ENCODE peak calls at places on chromosomes 2 and 18, in five cellular contexts. One of them, this sample, is unnamed.

GRCh38 chr2:138476186-138476585 is 25.4 kb upstream of the SPOPL start:
- DNase-seq in IMR-90: no peak
- DNase-seq in A549: no peak
- DNase-seq in K562: no peak
- DNase-seq in GM12878: no peak
- DNase-seq in this sample: no peak

GRCh38 chr2:235146206-235146605 is 194.4 kb downstream of the SH3BP4 start:
- DNase-seq in K562: no peak
- DNase-seq in IMR-90: no peak
- DNase-seq in A549: no peak
- DNase-seq in GM12878: no peak
- DNase-seq in this sample: no peak

GRCh38 chr18:49691177-49691608 is 122.1 kb downstream of the ACAA2 start:
- DNase-seq in A549: no peak
- DNase-seq in K562: no peak
- DNase-seq in GM12878: no peak
- DNase-seq in IMR-90: peak; percentile 93
- DNase-seq in this sample: no peak

GRCh38 chr2:105398522-105399206 is at the start of gene FHL2:
- DNase-seq in K562: peak; percentile 81
- DNase-seq in IMR-90: peak; percentile 80
- DNase-seq in A549: peak; percentile 62
- DNase-seq in GM12878: no peak
- DNase-seq in this sample: peak; percentile 94

GRCh38 chr2:33023732-33024301 is 77.1 kb downstream of the LTBP1 start:
- DNase-seq in A549: no peak
- DNase-seq in K562: no peak
- DNase-seq in GM12878: no peak
- DNase-seq in IMR-90: peak; percentile 34
- DNase-seq in this sample: no peak

GRCh38 chr2:102508863-102509262 is 35.8 kb downstream of the SLC9A4 start:
- DNase-seq in A549: no peak
- DNase-seq in IMR-90: no peak
- DNase-seq in K562: no peak
- DNase-seq in GM12878: no peak
- DNase-seq in this sample: no peak

GRCh38 chr2:146931109-146931508 is 913.7 kb upstream of the ACVR2A start:
- DNase-seq in K562: no peak
- DNase-seq in IMR-90: no peak
- DNase-seq in A549: no peak
- DNase-seq in GM12878: no peak
- DNase-seq in this sample: no peak

GRCh38 chr2:239445771-239446524 is 45.1 kb upstream of the HDAC4 start:
- DNase-seq in K562: no peak
- DNase-seq in IMR-90: no peak
- DNase-seq in GM12878: no peak
- DNase-seq in A549: no peak
- DNase-seq in this sample: no peak

GRCh38 chr18:3498705-3499451 is 48.9 kb downstream of the TGIF1 start:
- DNase-seq in GM12878: no peak
- DNase-seq in K562: no peak
- DNase-seq in IMR-90: peak; percentile 39
- DNase-seq in A549: peak; percentile 18
- DNase-seq in this sample: peak; percentile 85

GRCh38 chr2:192444286-192444838 is 249.6 kb upstream of the TMEFF2 start:
- DNase-seq in GM12878: no peak
- DNase-seq in A549: no peak
- DNase-seq in K562: no peak
- DNase-seq in IMR-90: no peak
- DNase-seq in this sample: no peak

GRCh38 chr18:9914584-9915290 is 921 bp downstream of the VAPA start:
- DNase-seq in K562: no peak
- DNase-seq in GM12878: no peak
- DNase-seq in IMR-90: peak; percentile 84
- DNase-seq in A549: peak; percentile 42
- DNase-seq in this sample: no peak

GRCh38 chr18:12518832-12519534 is 111.3 kb downstream of the PRELID3A start:
- DNase-seq in IMR-90: peak; percentile 13
- DNase-seq in K562: no peak
- DNase-seq in A549: no peak
- DNase-seq in GM12878: no peak
- DNase-seq in this sample: no peak

GRCh38 chr2:172090947-172091625 is 5.8 kb downstream of the DLX1 start:
- DNase-seq in GM12878: no peak
- DNase-seq in IMR-90: no peak
- DNase-seq in K562: no peak
- DNase-seq in A549: no peak
- DNase-seq in this sample: peak; percentile 41

GRCh38 chr2:71693286-71694270 is 240.2 kb downstream of the DYSF start:
- DNase-seq in GM12878: no peak
- DNase-seq in IMR-90: no peak
- DNase-seq in A549: no peak
- DNase-seq in K562: no peak
- DNase-seq in this sample: peak; percentile 75

GRCh38 chr2:181104512-181105121 is 124.2 kb downstream of the UBE2E3 start:
- DNase-seq in K562: no peak
- DNase-seq in GM12878: no peak
- DNase-seq in A549: peak; percentile 9
- DNase-seq in IMR-90: peak; percentile 76
- DNase-seq in this sample: peak; percentile 20

DNA sequence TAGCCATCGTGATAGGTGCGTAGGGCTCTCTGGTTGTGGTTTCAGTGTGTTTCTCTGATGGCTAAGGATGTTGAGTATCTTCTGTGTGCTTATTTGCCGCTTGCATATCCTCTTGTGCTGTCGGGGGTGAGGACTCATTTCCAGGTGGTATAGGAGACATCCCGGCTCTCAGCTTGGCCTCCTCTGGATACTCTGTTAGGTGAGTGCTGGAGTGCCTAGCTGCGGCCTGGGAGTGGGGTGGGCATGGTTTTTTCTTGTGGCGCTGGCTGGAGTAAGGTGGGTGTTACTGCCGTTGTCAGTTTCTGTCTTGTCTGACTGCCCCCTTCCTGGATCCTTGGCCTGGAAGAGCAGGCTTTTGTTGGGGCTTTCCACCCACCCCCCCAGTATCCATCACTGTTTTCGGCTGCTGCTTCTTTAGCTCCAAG is 69.2 kb downstream of the DGKD start:
- DNase-seq in GM12878: no peak
- DNase-seq in IMR-90: no peak
- DNase-seq in A549: no peak
- DNase-seq in K562: no peak
- DNase-seq in this sample: no peak
- TF ChIP-seq USF2 in GM12878: no peak
- TF ChIP-seq USF2 in IMR-90: no peak
- TF ChIP-seq USF2 in A549: no peak
- TF ChIP-seq USF2 in K562: no peak
- TF ChIP-seq USF2 in this sample: no peak

GRCh38 chr2:205786976-205787375 is 104.7 kb downstream of the NRP2 start:
- DNase-seq in K562: no peak
- DNase-seq in GM12878: no peak
- DNase-seq in A549: no peak
- DNase-seq in IMR-90: no peak
- DNase-seq in this sample: no peak

GRCh38 chr2:205781244-205781643 is 98.9 kb downstream of the NRP2 start:
- DNase-seq in GM12878: no peak
- DNase-seq in A549: no peak
- DNase-seq in K562: no peak
- DNase-seq in IMR-90: no peak
- DNase-seq in this sample: no peak

GRCh38 chr2:205783872-205784510 is 101.7 kb downstream of the NRP2 start:
- DNase-seq in GM12878: no peak
- DNase-seq in A549: no peak
- DNase-seq in K562: no peak
- DNase-seq in IMR-90: no peak
- DNase-seq in this sample: no peak

GRCh38 chr2:205787761-205788160 is 105.5 kb downstream of the NRP2 start:
- DNase-seq in GM12878: no peak
- DNase-seq in A549: no peak
- DNase-seq in IMR-90: no peak
- DNase-seq in K562: no peak
- DNase-seq in this sample: no peak

DNA sequence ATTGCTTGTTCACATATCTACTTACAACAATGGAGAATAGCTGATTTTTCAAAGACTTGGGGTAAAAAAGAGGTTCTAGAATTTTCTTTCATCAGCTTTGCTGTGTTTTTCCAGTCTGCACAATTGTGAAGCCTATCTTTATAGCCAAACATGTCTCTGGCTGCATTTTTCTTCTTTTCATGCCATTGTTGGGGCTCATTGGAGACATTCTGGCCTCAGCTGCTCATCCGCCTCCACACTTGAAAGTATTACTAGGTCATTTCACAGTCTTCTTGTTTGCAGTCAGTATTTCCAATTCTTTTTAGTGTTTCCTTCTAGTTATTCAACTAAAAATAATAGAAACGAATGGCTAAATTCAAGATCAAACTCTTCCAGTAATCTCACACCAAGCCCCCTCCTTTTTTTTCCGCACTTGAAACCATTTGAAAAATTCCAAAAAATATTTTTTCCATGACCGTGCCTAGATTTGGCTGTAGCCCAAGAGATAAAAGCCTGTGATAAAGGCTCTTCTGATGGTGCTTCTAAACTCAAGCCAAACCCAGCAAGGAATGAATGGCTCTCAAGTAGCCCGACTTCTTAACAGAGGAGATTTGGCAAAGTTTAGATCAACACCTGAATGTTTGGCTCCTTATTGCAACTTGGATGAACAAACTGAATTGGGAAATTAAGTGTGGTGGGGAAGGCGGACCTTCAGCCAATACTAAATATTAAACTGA is 103.4 kb downstream of the NRP2 start:
- DNase-seq in K562: no peak
- DNase-seq in GM12878: no peak
- DNase-seq in IMR-90: peak; percentile 52
- DNase-seq in A549: no peak
- DNase-seq in this sample: no peak
- TF ChIP-seq RCOR1 in K562: no peak
- TF ChIP-seq RCOR1 in GM12878: no peak
- TF ChIP-seq RCOR1 in IMR-90: no peak
- TF ChIP-seq RCOR1 in A549: no peak
- TF ChIP-seq RCOR1 in this sample: no peak

DNA sequence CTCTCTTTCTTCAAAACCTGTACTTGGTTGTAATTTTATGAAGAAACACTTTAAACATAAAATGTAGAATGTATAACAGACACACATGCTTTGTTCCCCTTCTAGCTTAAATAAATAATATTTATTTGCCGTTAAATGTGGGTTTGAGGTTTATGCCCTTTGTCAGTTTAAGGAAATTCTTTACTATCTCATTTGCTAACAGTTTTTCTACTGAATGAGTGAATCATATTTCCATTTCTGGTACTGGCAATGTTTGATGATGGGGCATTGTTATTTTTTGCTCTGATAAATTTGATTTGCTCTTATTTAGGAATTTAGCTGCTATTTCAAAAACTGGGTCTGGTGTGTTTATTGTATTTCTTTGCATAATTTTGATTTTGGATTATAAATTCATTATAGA is 555.6 kb downstream of the CCDC85A start:
- DNase-seq in K562: no peak
- DNase-seq in GM12878: no peak
- DNase-seq in IMR-90: no peak
- DNase-seq in A549: no peak
- DNase-seq in this sample: no peak
- TF ChIP-seq USF2 in K562: no peak
- TF ChIP-seq USF2 in GM12878: no peak
- TF ChIP-seq USF2 in IMR-90: no peak
- TF ChIP-seq USF2 in A549: no peak
- TF ChIP-seq USF2 in this sample: no peak

DNA sequence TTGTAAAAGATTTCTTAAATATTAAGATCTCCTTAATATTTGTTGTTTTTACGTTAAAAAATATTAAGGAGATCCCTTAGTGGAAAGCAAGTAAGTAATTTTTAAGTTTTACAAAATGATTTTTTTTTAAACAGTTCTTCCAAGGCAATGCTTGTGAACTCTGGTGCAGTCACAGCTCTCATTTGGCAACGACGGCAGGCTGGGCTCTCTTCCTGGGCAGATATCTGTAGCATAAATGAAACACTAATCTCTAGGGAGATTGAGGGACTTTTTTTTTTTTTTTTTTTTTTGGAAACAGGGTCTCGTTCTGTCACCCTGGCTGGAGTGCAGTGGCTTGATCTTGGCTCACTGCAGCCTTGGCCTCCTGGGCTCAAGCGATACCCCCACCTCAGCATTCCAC is 38.5 kb downstream of the GORASP2 start:
- DNase-seq in GM12878: no peak
- DNase-seq in IMR-90: no peak
- DNase-seq in K562: no peak
- DNase-seq in A549: no peak
- DNase-seq in this sample: no peak
- TF ChIP-seq RCOR1 in GM12878: no peak
- TF ChIP-seq RCOR1 in IMR-90: no peak
- TF ChIP-seq RCOR1 in K562: no peak
- TF ChIP-seq RCOR1 in A549: no peak
- TF ChIP-seq RCOR1 in this sample: no peak

GRCh38 chr2:219244789-219245147 is 476 bp downstream of the GLB1L start:
- DNase-seq in GM12878: no peak
- DNase-seq in K562: no peak
- DNase-seq in A549: no peak
- DNase-seq in IMR-90: no peak
- DNase-seq in this sample: no peak
- TF ChIP-seq USF2 in GM12878: no peak
- TF ChIP-seq USF2 in K562: no peak
- TF ChIP-seq USF2 in A549: no peak
- TF ChIP-seq USF2 in IMR-90: no peak
- TF ChIP-seq USF2 in this sample: no peak

This sample was measured in SK-N-SH.